ENCODE peak calls at places on chromosomes 11 and 22, in ten cellular contexts. Q is lower lobe of right lung; R is sigmoid colon; D is naive thymus-derived CD4-positive, alpha-beta T cell; I is thyroid gland; J is upper lobe of right lung; P is cardiac muscle cell; E is NT2/D1; X is esophagus squamous epithelium; G is left ventricle myocardium inferior. S is an unnamed sample.

GRCh38 chr11:126124284-126124683 is 61.6 kb upstream of the CDON start:
- DNase-seq in Q (no peak), R (no peak), D (no peak), I (peak), J (no peak), P (no peak), E (no peak), X (no peak), G (no peak), S (no peak)

GRCh38 chr11:115699733-115700132 is 195.5 kb upstream of the CADM1 start:
- DNase-seq in Q (no peak), R (peak), D (no peak), I (peak), J (no peak), P (peak), E (no peak), X (no peak), G (no peak), S (no peak)

GRCh38 chr22:36544107-36544620 is 15.2 kb upstream of the EIF3D start:
- DNase-seq in Q (no peak), R (no peak), D (no peak), I (no peak), J (no peak), P (peak), E (no peak), X (no peak), G (no peak), S (no peak)

GRCh38 chr11:107563702-107564101 is 1.8 kb downstream of the ALKBH8 start:
- DNase-seq in Q (no peak), R (no peak), D (no peak), I (peak), J (no peak), P (peak), E (no peak), X (no peak), G (no peak), S (no peak)

GRCh38 chr11:10743354-10744035 is 7.6 kb upstream of the CTR9 start:
- DNase-seq in Q (no peak), R (no peak), D (peak), I (no peak), J (no peak), P (no peak), E (no peak), X (no peak), G (no peak), S (no peak)

GRCh38 chr11:102391549-102392237 is 44.7 kb downstream of the BIRC2 start:
- DNase-seq in Q (no peak), R (no peak), D (no peak), I (no peak), J (no peak), P (no peak), E (no peak), X (no peak), G (no peak), S (no peak)

GRCh38 chr11:16215352-16215751 is 141.0 kb downstream of the SOX6 start:
- DNase-seq in Q (no peak), R (no peak), D (no peak), I (no peak), J (no peak), P (no peak), E (no peak), X (no peak), G (no peak), S (no peak)

GRCh38 chr11:65430406-65431217 is 8.0 kb downstream of the NEAT1 start:
- DNase-seq in Q (no peak), R (peak), D (peak), I (no peak), J (no peak), P (peak), E (no peak), X (no peak), G (no peak), S (no peak)

DNA sequence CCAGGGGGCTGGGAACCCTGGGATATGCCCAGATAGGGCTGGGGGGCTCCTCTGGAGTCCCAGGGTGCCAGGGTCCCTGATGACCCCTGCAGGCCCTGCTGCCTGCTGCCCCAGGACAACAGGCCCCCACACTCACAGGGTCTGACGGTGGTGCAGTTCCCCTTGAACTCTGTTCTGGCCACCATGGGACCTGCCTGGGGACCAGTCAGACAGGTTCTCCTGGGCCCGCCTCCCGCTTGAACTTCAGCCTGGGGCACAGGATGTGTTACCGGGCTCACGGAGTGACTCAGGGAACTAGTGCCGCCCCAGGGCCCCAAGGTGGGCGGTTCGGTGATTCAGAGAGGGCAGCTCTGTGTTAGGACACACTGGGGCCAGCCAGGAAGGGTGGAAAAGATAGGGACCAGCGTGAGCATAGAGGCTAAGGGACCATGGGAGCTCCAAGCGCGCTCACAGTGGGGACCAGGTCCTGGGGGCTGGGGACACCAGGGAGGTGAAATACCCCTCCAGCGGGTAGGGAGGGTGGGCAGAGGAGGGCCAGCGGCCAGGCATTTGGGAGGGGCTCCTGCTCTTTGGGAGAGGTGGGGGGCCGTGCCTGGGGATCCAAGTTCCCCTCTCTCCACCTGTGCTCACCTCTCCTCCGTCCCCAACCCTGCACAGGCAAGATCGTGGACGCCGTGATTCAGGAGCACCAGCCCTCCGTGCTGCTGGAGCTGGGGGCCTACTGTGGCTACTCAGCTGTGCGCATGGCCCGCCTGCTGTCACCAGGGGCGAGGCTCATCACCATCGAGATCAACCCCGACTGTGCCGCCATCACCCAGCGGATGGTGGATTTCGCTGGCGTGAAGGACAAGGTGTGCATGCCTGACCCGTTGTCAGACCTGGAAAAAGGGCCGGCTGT is 21.5 kb upstream of the TXNRD2 start:
- DNase-seq in Q (peak), R (no peak), D (no peak), I (peak), J (peak), P (no peak), E (no peak), X (no peak), G (no peak), S (peak)
- H3K4me3 ChIP-seq in Q (peak), R (no peak), D (no peak), I (no peak), J (peak), P (no peak), E (no peak), X (peak), G (no peak), S (no peak)

DNA sequence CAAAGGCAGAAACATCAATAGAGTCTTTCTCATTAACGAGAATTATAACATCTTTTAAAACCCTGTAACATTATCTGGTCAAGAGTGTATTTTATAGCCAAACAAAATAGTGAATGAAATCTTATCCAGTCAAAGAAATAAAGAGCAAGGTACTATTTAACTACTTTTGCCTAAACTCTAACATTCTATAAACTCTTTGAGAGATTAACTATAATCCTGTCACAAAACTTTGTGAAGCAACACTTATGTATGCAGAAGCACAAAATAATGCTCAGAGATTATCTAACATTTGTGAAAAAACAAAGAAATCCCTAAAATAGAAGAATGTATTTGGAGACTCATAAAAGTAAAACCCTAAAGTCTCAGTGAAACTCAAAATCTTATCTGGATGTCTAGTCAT is 124.4 kb upstream of the LUZP2 start:
- DNase-seq in Q (no peak), R (no peak), D (no peak), I (no peak), J (no peak), P (no peak), E (no peak), X (no peak), G (no peak), S (no peak)
- H3K4me3 ChIP-seq in Q (no peak), R (no peak), D (no peak), I (no peak), J (no peak), P (no peak), E (no peak), X (no peak), G (no peak), S (no peak)

GRCh38 chr11:128625766-128626165 is 38.4 kb upstream of the ETS1 start:
- DNase-seq in Q (no peak), R (no peak), D (no peak), I (no peak), J (no peak), P (no peak), E (no peak), X (no peak), G (no peak), S (no peak)
- H3K4me3 ChIP-seq in Q (no peak), R (no peak), D (peak), I (no peak), J (no peak), P (no peak), E (no peak), X (no peak), G (no peak), S (no peak)

GRCh38 chr22:44326549-44326881 is 13.8 kb upstream of the SHISAL1 start:
- DNase-seq in Q (no peak), R (no peak), D (no peak), I (no peak), J (no peak), P (no peak), E (no peak), X (no peak), G (no peak), S (no peak)
- H3K4me3 ChIP-seq in Q (peak), R (peak), D (peak), I (peak), J (peak), P (no peak), E (no peak), X (peak), G (peak), S (no peak)

DNA sequence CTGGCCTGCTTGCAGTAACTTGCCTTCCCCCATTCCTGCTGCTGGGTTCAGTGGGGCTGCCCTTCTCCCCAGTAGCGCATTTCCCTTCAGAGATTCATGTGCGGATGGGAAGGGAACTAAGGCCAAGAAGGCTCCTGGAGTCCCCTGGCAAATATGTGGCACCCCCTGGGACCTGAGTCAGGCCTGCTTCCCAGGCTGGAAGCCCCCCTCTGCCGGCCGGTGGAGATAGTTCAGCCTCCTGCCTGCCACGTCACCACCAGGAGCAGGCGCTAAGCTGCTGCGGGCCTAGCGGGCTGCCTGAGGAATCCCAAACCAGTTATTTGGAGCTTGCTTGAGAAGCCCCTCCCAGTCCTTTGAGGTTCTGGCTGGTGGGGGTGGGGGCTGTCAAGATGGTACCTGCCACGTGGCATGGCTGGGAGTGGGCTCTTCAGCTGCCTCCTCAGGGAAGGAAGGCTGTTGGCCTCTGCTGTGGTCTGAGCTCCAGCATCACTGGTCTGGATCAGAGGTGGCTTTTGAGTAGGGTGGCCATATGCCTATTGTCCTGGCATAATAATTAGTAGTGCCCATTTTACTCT is 2.0 kb downstream of the SERPINH1 start:
- DNase-seq in Q (no peak), R (peak), D (no peak), I (peak), J (peak), P (peak), E (no peak), X (no peak), G (peak), S (peak)
- H3K4me3 ChIP-seq in Q (peak), R (peak), D (no peak), I (peak), J (peak), P (peak), E (peak), X (peak), G (peak), S (peak)

GRCh38 chr11:58905141-58905715 is 34.1 kb upstream of the GLYATL1 start:
- DNase-seq in Q (peak), R (no peak), D (no peak), I (no peak), J (no peak), P (peak), E (peak), X (no peak), G (peak), S (no peak)
- H3K4me3 ChIP-seq in Q (peak), R (peak), D (no peak), I (no peak), J (no peak), P (peak), E (peak), X (peak), G (peak), S (peak)

GRCh38 chr11:33700425-33701271 is at the start of gene C11orf91:
- DNase-seq in Q (peak), R (peak), D (peak), I (peak), J (peak), P (peak), E (peak), X (peak), G (peak), S (peak)

GRCh38 chr11:33703234-33703633 is 2.6 kb upstream of the C11orf91 start:
- DNase-seq in Q (no peak), R (no peak), D (no peak), I (no peak), J (no peak), P (no peak), E (no peak), X (no peak), G (no peak), S (no peak)

GRCh38 chr11:33703771-33704170 is 3.1 kb upstream of the C11orf91 start:
- DNase-seq in Q (peak), R (no peak), D (no peak), I (peak), J (peak), P (peak), E (no peak), X (no peak), G (no peak), S (no peak)

GRCh38 chr11:33701302-33701701 is 676 bp upstream of the C11orf91 start:
- DNase-seq in Q (no peak), R (no peak), D (no peak), I (no peak), J (no peak), P (peak), E (no peak), X (no peak), G (no peak), S (no peak)

GRCh38 chr11:33701831-33702230 is 1.2 kb upstream of the C11orf91 start:
- DNase-seq in Q (no peak), R (no peak), D (no peak), I (no peak), J (no peak), P (peak), E (no peak), X (no peak), G (no peak), S (no peak)
- H3K4me3 ChIP-seq in Q (no peak), R (no peak), D (no peak), I (no peak), J (peak), P (no peak), E (no peak), X (peak), G (peak), S (no peak)

DNA sequence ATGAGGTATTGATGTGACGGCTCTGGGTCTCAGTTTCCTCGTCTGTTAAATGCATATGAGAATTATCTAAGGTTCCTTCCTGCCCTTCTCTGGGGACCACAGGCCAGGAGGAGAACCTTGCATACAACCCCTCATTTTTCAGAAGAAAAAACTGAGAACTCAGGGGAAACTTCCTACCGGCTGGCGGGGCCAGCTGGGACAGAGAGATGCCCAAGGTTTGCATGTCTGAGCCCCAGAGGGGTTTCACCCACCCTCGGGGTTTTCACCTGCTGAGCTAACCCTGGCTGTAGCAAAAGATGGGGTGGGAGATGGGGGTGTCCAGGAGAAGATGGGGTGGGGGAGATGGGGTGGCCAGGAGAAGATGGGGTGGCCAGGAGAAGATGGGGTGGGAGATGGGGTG is 4.3 kb downstream of the TNFRSF13C start:
- DNase-seq in Q (no peak), R (no peak), D (no peak), I (no peak), J (no peak), P (no peak), E (no peak), X (no peak), G (no peak), S (no peak)
- H3K4me3 ChIP-seq in Q (no peak), R (no peak), D (no peak), I (no peak), J (no peak), P (no peak), E (no peak), X (no peak), G (no peak), S (no peak)

S was measured in H7.